ENCODE peak calls at places on chromosome X, in seven cellular contexts. One of them, this sample, is unnamed.

GRCh38 chrX:43743100-43743822 is 87.2 kb downstream of the MAOA start:
- DNase-seq in tibial nerve: no peak
- DNase-seq in stomach: no peak
- DNase-seq in heart left ventricle: no peak
- DNase-seq in suprapubic skin: no peak
- DNase-seq in spleen: no peak
- DNase-seq in body of pancreas: no peak
- DNase-seq in this sample: peak; percentile 40

GRCh38 chrX:140505421-140506337 is 810 bp upstream of the SOX3 start:
- DNase-seq in tibial nerve: no peak
- DNase-seq in stomach: no peak
- DNase-seq in heart left ventricle: no peak
- DNase-seq in suprapubic skin: no peak
- DNase-seq in spleen: no peak
- DNase-seq in body of pancreas: no peak
- DNase-seq in this sample: no peak

GRCh38 chrX:38973327-38973726 is 172.1 kb downstream of the MID1IP1 start:
- DNase-seq in tibial nerve: no peak
- DNase-seq in stomach: no peak
- DNase-seq in heart left ventricle: no peak
- DNase-seq in suprapubic skin: no peak
- DNase-seq in spleen: no peak
- DNase-seq in body of pancreas: no peak
- DNase-seq in this sample: no peak

GRCh38 chrX:9379697-9380551 is 84.9 kb upstream of the TBL1X start:
- DNase-seq in tibial nerve: no peak
- DNase-seq in stomach: no peak
- DNase-seq in heart left ventricle: no peak
- DNase-seq in suprapubic skin: no peak
- DNase-seq in spleen: no peak
- DNase-seq in body of pancreas: no peak
- DNase-seq in this sample: no peak

GRCh38 chrX:148609766-148610698 is 109.6 kb downstream of the AFF2 start:
- DNase-seq in tibial nerve: no peak
- DNase-seq in stomach: no peak
- DNase-seq in heart left ventricle: no peak
- DNase-seq in suprapubic skin: no peak
- DNase-seq in spleen: no peak
- DNase-seq in body of pancreas: no peak
- DNase-seq in this sample: no peak

GRCh38 chrX:65035451-65035779 is 59.2 kb upstream of the ZC4H2 start:
- DNase-seq in tibial nerve: peak; percentile 5
- DNase-seq in stomach: peak; percentile 29
- DNase-seq in heart left ventricle: peak; percentile 14
- DNase-seq in suprapubic skin: peak; percentile 72
- DNase-seq in spleen: peak; percentile 77
- DNase-seq in body of pancreas: peak; percentile 27
- DNase-seq in this sample: no peak

GRCh38 chrX:1249101-1249887 is 19.3 kb upstream of the CSF2RA start:
- DNase-seq in tibial nerve: peak; percentile 32
- DNase-seq in stomach: peak; percentile 39
- DNase-seq in heart left ventricle: peak; percentile 64
- DNase-seq in suprapubic skin: no peak
- DNase-seq in spleen: peak; percentile 90
- DNase-seq in body of pancreas: peak; percentile 19
- DNase-seq in this sample: peak; percentile 86

GRCh38 chrX:150887906-150888465 is 10.5 kb downstream of the CD99L2 start:
- DNase-seq in tibial nerve: no peak
- DNase-seq in stomach: no peak
- DNase-seq in heart left ventricle: no peak
- DNase-seq in suprapubic skin: no peak
- DNase-seq in spleen: no peak
- DNase-seq in body of pancreas: no peak
- DNase-seq in this sample: no peak

GRCh38 chrX:40158036-40158706 is 60.4 kb upstream of the BCOR start:
- DNase-seq in tibial nerve: no peak
- DNase-seq in stomach: no peak
- DNase-seq in heart left ventricle: no peak
- DNase-seq in suprapubic skin: no peak
- DNase-seq in spleen: peak; percentile 86
- DNase-seq in body of pancreas: no peak
- DNase-seq in this sample: no peak

GRCh38 chrX:153944140-153944799 is at the start of gene RENBP:
- DNase-seq in tibial nerve: no peak
- DNase-seq in stomach: peak; percentile 45
- DNase-seq in heart left ventricle: peak; percentile 59
- DNase-seq in suprapubic skin: no peak
- DNase-seq in spleen: peak; percentile 92
- DNase-seq in body of pancreas: no peak
- DNase-seq in this sample: peak; percentile 39

GRCh38 chrX:140933056-140933455 is 69.3 kb upstream of the SPANXB1 start:
- DNase-seq in tibial nerve: no peak
- DNase-seq in stomach: no peak
- DNase-seq in heart left ventricle: no peak
- DNase-seq in suprapubic skin: no peak
- DNase-seq in spleen: no peak
- DNase-seq in body of pancreas: no peak
- DNase-seq in this sample: no peak

GRCh38 chrX:20374866-20375530 is 108.3 kb upstream of the RPS6KA3 start:
- DNase-seq in tibial nerve: no peak
- DNase-seq in stomach: no peak
- DNase-seq in heart left ventricle: no peak
- DNase-seq in suprapubic skin: no peak
- DNase-seq in spleen: no peak
- DNase-seq in body of pancreas: peak; percentile 28
- DNase-seq in this sample: no peak

GRCh38 chrX:10030570-10030969 is 63.4 kb downstream of the CLDN34 start:
- DNase-seq in tibial nerve: no peak
- DNase-seq in stomach: no peak
- DNase-seq in heart left ventricle: no peak
- DNase-seq in suprapubic skin: no peak
- DNase-seq in spleen: no peak
- DNase-seq in body of pancreas: no peak
- DNase-seq in this sample: no peak

GRCh38 chrX:46506076-46506475 is 39.1 kb downstream of the ZNF674 start:
- DNase-seq in tibial nerve: no peak
- DNase-seq in stomach: no peak
- DNase-seq in heart left ventricle: no peak
- DNase-seq in suprapubic skin: no peak
- DNase-seq in spleen: no peak
- DNase-seq in body of pancreas: no peak
- DNase-seq in this sample: no peak

GRCh38 chrX:72027914-72028307 is 103.8 kb downstream of the RTL5 start:
- DNase-seq in tibial nerve: no peak
- DNase-seq in stomach: no peak
- DNase-seq in heart left ventricle: no peak
- DNase-seq in suprapubic skin: no peak
- DNase-seq in spleen: no peak
- DNase-seq in body of pancreas: no peak
- DNase-seq in this sample: peak; percentile 60

GRCh38 chrX:72576161-72576896 is 3.7 kb upstream of the HDAC8 start:
- DNase-seq in tibial nerve: peak; percentile 4
- DNase-seq in stomach: no peak
- DNase-seq in heart left ventricle: no peak
- DNase-seq in suprapubic skin: no peak
- DNase-seq in spleen: no peak
- DNase-seq in body of pancreas: no peak
- DNase-seq in this sample: no peak

DNA sequence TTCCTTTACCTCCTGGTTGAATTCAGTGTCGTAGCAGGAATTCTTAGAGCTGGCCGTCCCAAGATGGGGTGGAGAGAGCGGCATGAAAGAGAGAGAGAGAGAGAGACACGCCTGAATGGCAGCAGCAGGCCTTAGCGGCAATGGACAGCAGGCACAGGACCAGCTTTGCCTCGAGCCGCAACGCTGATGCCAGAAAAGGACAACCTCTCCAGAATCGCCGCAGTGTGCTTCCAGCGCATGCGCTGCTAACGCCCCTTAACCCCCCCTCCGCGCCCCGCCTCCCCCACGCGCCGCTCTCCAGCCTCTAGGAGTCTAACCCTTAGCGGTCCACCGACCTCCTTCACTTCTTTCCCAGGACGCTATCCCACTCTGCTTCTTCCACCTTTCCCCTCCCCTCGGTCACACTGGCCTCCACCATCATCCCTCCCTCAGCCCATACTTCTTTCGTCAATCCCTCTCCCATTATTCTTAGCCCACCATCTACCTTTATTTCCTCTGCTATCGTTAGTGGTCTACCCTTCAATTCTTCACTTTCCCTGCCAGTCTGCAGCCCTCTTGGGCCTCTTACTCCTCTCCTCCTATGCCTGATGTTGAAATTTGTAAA is 10.5 kb upstream of the ZCCHC13 start:
- DNase-seq in tibial nerve: peak; percentile 55
- DNase-seq in stomach: peak; percentile 75
- DNase-seq in heart left ventricle: peak; percentile 84
- DNase-seq in suprapubic skin: peak; percentile 82
- DNase-seq in spleen: peak; percentile 89
- DNase-seq in body of pancreas: peak; percentile 81
- DNase-seq in this sample: peak; percentile 95
- TF ChIP-seq POLR2A in tibial nerve: peak; percentile 57
- TF ChIP-seq POLR2A in stomach: no peak
- TF ChIP-seq POLR2A in heart left ventricle: no peak
- TF ChIP-seq POLR2A in suprapubic skin: no peak
- TF ChIP-seq POLR2A in spleen: peak; percentile 5
- TF ChIP-seq POLR2A in body of pancreas: peak; percentile 64
- TF ChIP-seq POLR2A in this sample: no peak

GRCh38 chrX:119690921-119691716 is 1.8 kb downstream of the SEPTIN6 start:
- DNase-seq in tibial nerve: no peak
- DNase-seq in stomach: no peak
- DNase-seq in heart left ventricle: peak; percentile 20
- DNase-seq in suprapubic skin: no peak
- DNase-seq in spleen: no peak
- DNase-seq in body of pancreas: no peak
- DNase-seq in this sample: no peak
- H3K4me3 ChIP-seq in tibial nerve: no peak overlapping the region
- H3K4me3 ChIP-seq in stomach: peak overlapping the region; percentile 81
- H3K4me3 ChIP-seq in heart left ventricle: no peak overlapping the region
- H3K4me3 ChIP-seq in suprapubic skin: peak overlapping the region; percentile 74
- H3K4me3 ChIP-seq in spleen: peak overlapping the region; percentile 78
- H3K4me3 ChIP-seq in body of pancreas: no peak overlapping the region
- H3K4me3 ChIP-seq in this sample: no peak overlapping the region

GRCh38 chrX:118116308-118117068 is at the start of gene KLHL13:
- DNase-seq in tibial nerve: peak; percentile 7
- DNase-seq in stomach: no peak
- DNase-seq in heart left ventricle: peak; percentile 45
- DNase-seq in suprapubic skin: peak; percentile 63
- DNase-seq in spleen: peak; percentile 77
- DNase-seq in body of pancreas: peak; percentile 60
- DNase-seq in this sample: no peak
- TF ChIP-seq POLR2A in tibial nerve: no peak
- TF ChIP-seq POLR2A in stomach: no peak
- TF ChIP-seq POLR2A in heart left ventricle: no peak
- TF ChIP-seq POLR2A in suprapubic skin: no peak
- TF ChIP-seq POLR2A in spleen: no peak
- TF ChIP-seq POLR2A in body of pancreas: peak; percentile 57
- TF ChIP-seq POLR2A in this sample: no peak

GRCh38 chrX:12971282-12972003 is 3.5 kb upstream of the TMSB4X start:
- DNase-seq in tibial nerve: no peak
- DNase-seq in stomach: peak; percentile 79
- DNase-seq in heart left ventricle: peak; percentile 52
- DNase-seq in suprapubic skin: no peak
- DNase-seq in spleen: peak; percentile 82
- DNase-seq in body of pancreas: peak; percentile 78
- DNase-seq in this sample: no peak

GRCh38 chrX:12973561-12974216 is 1.2 kb upstream of the TMSB4X start:
- DNase-seq in tibial nerve: no peak
- DNase-seq in stomach: peak; percentile 50
- DNase-seq in heart left ventricle: peak; percentile 36
- DNase-seq in suprapubic skin: no peak
- DNase-seq in spleen: peak; percentile 90
- DNase-seq in body of pancreas: peak; percentile 31
- DNase-seq in this sample: no peak

GRCh38 chrX:12972239-12972638 is 2.7 kb upstream of the TMSB4X start:
- DNase-seq in tibial nerve: no peak
- DNase-seq in stomach: no peak
- DNase-seq in heart left ventricle: no peak
- DNase-seq in suprapubic skin: no peak
- DNase-seq in spleen: no peak
- DNase-seq in body of pancreas: no peak
- DNase-seq in this sample: no peak

GRCh38 chrX:12974217-12974796 is 603 bp upstream of the TMSB4X start:
- DNase-seq in tibial nerve: peak; percentile 40
- DNase-seq in stomach: peak; percentile 69
- DNase-seq in heart left ventricle: peak; percentile 47
- DNase-seq in suprapubic skin: peak; percentile 88
- DNase-seq in spleen: peak; percentile 90
- DNase-seq in body of pancreas: peak; percentile 69
- DNase-seq in this sample: peak; percentile 50

GRCh38 chrX:12972867-12973560 is 1.9 kb upstream of the TMSB4X start:
- DNase-seq in tibial nerve: no peak
- DNase-seq in stomach: no peak
- DNase-seq in heart left ventricle: no peak
- DNase-seq in suprapubic skin: no peak
- DNase-seq in spleen: no peak
- DNase-seq in body of pancreas: no peak
- DNase-seq in this sample: no peak
- H3K4me3 ChIP-seq in tibial nerve: no peak overlapping the region
- H3K4me3 ChIP-seq in stomach: peak overlapping the region; percentile 67
- H3K4me3 ChIP-seq in heart left ventricle: no peak overlapping the region
- H3K4me3 ChIP-seq in suprapubic skin: peak overlapping the region; percentile 65
- H3K4me3 ChIP-seq in spleen: peak overlapping the region; percentile 65
- H3K4me3 ChIP-seq in body of pancreas: no peak overlapping the region
- H3K4me3 ChIP-seq in this sample: no peak overlapping the region

GRCh38 chrX:123222920-123223319 is 38.8 kb downstream of the GRIA3 start:
- DNase-seq in tibial nerve: no peak
- DNase-seq in stomach: no peak
- DNase-seq in heart left ventricle: no peak
- DNase-seq in suprapubic skin: no peak
- DNase-seq in spleen: no peak
- DNase-seq in body of pancreas: peak; percentile 77
- DNase-seq in this sample: no peak

GRCh38 chrX:123219916-123220315 is 35.8 kb downstream of the GRIA3 start:
- DNase-seq in tibial nerve: no peak
- DNase-seq in stomach: no peak
- DNase-seq in heart left ventricle: peak; percentile 49
- DNase-seq in suprapubic skin: no peak
- DNase-seq in spleen: no peak
- DNase-seq in body of pancreas: peak; percentile 10
- DNase-seq in this sample: no peak

GRCh38 chrX:123223409-123223808 is 39.3 kb downstream of the GRIA3 start:
- DNase-seq in tibial nerve: no peak
- DNase-seq in stomach: no peak
- DNase-seq in heart left ventricle: no peak
- DNase-seq in suprapubic skin: no peak
- DNase-seq in spleen: no peak
- DNase-seq in body of pancreas: no peak
- DNase-seq in this sample: no peak

DNA sequence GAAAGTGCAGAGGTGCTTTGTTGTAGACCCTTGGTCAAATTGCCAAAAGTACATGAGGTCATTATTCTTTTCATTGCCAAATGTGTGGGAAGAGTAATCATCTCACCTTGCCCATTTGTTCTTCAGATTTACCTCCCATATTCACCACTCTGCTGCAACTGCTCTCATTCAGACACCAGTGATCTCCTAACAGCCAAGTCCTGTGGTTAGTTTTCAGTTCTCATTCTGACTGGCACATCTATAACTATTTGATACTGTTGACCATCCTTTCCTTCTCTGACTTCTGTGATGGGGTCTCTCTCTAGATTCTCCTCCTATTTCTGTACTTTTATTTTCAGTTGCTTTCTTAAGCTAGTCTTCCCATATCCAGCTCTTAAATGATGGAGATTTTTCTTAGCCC is 39.8 kb downstream of the GRIA3 start:
- DNase-seq in tibial nerve: no peak
- DNase-seq in stomach: no peak
- DNase-seq in heart left ventricle: no peak
- DNase-seq in suprapubic skin: no peak
- DNase-seq in spleen: no peak
- DNase-seq in body of pancreas: no peak
- DNase-seq in this sample: no peak
- TF ChIP-seq POLR2A in tibial nerve: no peak
- TF ChIP-seq POLR2A in stomach: no peak
- TF ChIP-seq POLR2A in heart left ventricle: no peak
- TF ChIP-seq POLR2A in suprapubic skin: no peak
- TF ChIP-seq POLR2A in spleen: no peak
- TF ChIP-seq POLR2A in body of pancreas: no peak
- TF ChIP-seq POLR2A in this sample: no peak

This sample was measured in lower leg skin.